ENCODE peak calls at places on chromosome 14, in nine cellular contexts. E is IMR-90; A is cardiac muscle cell; O is tibial artery; C is gastrocnemius medialis; F is fibroblast of lung; V is T-helper 17 cell; S is HCT116; D is CD8-positive, alpha-beta T cell. W is an unnamed sample. For H3K9me3, the result is how much of the 10 kb centered on the place peaks cover.

GRCh38 chr14:22978873-22979671 is 3.3 kb downstream of the AJUBA start:
- DNase-seq in A (no peak), O (no peak), V (no peak), E (no peak), F (peak), C (no peak), D (no peak), S (no peak), W (no peak)

GRCh38 chr14:24710403-24711063 is 76.5 kb upstream of the GZMB start:
- DNase-seq in E (peak), V (peak), F (peak), A (peak), C (peak), O (peak), D (peak), S (peak), W (peak)

GRCh38 chr14:53432378-53432802 is 279.3 kb upstream of the DDHD1 start:
- DNase-seq in A (peak), O (no peak), F (peak), V (no peak), C (no peak), S (peak), D (no peak), E (peak), W (peak)

GRCh38 chr14:64478634-64479250 is 13.4 kb downstream of the AKAP5 start:
- DNase-seq in E (peak), S (no peak), O (no peak), A (peak), F (peak), V (no peak), D (no peak), C (no peak), W (no peak)

GRCh38 chr14:102081231-102082080 is 5.4 kb downstream of the HSP90AA1 start:
- DNase-seq in C (no peak), O (no peak), V (no peak), D (no peak), S (no peak), F (no peak), A (no peak), E (no peak), W (no peak)

GRCh38 chr14:23605931-23606585 is 27.5 kb upstream of the JPH4 start:
- DNase-seq in V (no peak), E (peak), S (no peak), F (peak), D (no peak), C (peak), A (no peak), O (no peak), W (no peak)

GRCh38 chr14:63981569-63981968 is 128.8 kb downstream of the SYNE2 start:
- DNase-seq in E (no peak), A (no peak), D (no peak), V (no peak), S (no peak), C (no peak), F (no peak), O (no peak), W (no peak)

GRCh38 chr14:91867316-91867988 is at the start of gene TC2N:
- DNase-seq in C (no peak), V (no peak), S (no peak), E (no peak), A (no peak), O (no peak), F (no peak), D (no peak), W (no peak)

GRCh38 chr14:64755661-64756265 is 51.5 kb downstream of the PLEKHG3 start:
- DNase-seq in E (peak), F (peak), S (no peak), O (no peak), C (peak), V (peak), A (no peak), D (peak), W (no peak)

GRCh38 chr14:33943081-33943480 is 7.8 kb downstream of the EGLN3 start:
- DNase-seq in S (no peak), F (no peak), V (no peak), C (no peak), E (no peak), D (no peak), O (no peak), A (no peak), W (no peak)

GRCh38 chr14:24432259-24433131 is 2.7 kb downstream of the KHNYN start:
- DNase-seq in E (peak), V (no peak), D (no peak), S (no peak), C (no peak), O (no peak), A (no peak), F (no peak), W (no peak)

GRCh38 chr14:85532981-85533820 is 3.3 kb downstream of the FLRT2 start:
- DNase-seq in V (no peak), E (peak), C (peak), A (peak), D (no peak), O (peak), S (no peak), F (peak), W (no peak)

GRCh38 chr14:69703047-69704046 is 63.6 kb upstream of the SRSF5 start:
- DNase-seq in O (no peak), A (no peak), V (no peak), D (no peak), S (no peak), F (no peak), C (no peak), E (no peak), W (no peak)

GRCh38 chr14:72605921-72606220 is 288.0 kb downstream of the DPF3 start:
- DNase-seq in V (no peak), F (no peak), D (no peak), A (no peak), O (no peak), E (no peak), C (no peak), S (no peak), W (no peak)

GRCh38 chr14:85122690-85123089 is 407.3 kb upstream of the FLRT2 start:
- DNase-seq in F (peak), S (no peak), V (no peak), E (peak), D (no peak), O (no peak), C (no peak), A (peak), W (no peak)

GRCh38 chr14:55846852-55847471 is 267.0 kb downstream of the KTN1 start:
- DNase-seq in S (no peak), C (peak), F (peak), E (peak), O (peak), V (no peak), D (no peak), A (peak), W (no peak)

GRCh38 chr14:23114120-23114458 is 5.0 kb downstream of the CEBPE start:
- DNase-seq in O (no peak), S (no peak), E (no peak), V (no peak), C (no peak), A (no peak), D (no peak), F (no peak), W (no peak)

DNA sequence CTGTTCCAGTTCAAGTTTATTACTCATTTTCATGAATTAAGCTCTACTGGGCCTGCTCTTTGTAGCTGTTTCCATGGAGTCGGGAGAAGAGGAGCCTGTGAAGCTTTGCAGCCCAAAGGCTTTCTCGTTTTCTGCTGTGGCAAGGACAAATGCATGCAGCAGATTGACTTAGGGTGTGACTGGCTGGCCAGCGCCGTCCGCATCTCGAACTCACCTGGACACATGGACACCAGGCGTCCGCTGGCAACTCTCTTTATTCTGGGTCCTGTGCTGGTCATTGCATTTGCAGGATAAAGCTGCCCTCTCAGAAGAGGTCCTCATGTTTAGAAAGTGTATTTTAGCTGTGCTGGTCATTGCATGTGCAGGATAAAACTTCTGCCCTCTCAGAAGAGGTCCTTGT is 350.4 kb downstream of the TMEM121 start:
- DNase-seq in V (no peak), O (no peak), F (no peak), A (no peak), D (no peak), C (peak), E (no peak), S (no peak), W (no peak)
- H3K9me3 ChIP-seq in V (under half), O (under half), F (under half), A (under half), D (under half), C (under half), E (under half), S (under half), W (under half)

DNA sequence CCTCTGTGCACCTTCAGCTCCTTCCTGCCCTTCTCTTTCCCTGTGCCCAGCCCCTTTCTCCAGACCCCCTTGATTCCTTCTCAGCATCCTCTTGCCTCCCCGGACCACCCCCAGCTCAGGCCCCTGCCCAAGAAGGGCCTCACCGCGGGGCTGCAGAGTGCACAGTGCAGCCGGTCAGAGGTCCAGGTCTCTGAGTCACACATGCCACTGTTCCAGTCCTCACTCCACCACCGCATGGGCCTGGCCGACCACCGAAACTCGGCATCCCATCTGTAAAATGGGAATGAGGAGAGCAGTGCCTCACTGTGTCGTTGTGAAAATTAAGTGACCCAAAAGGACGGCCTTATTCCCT is 13.3 kb downstream of the BDKRB1 start:
- DNase-seq in O (no peak), S (no peak), D (no peak), V (no peak), F (no peak), C (no peak), A (no peak), E (no peak), W (no peak)
- H3K9me3 ChIP-seq in O (under half), S (under half), D (under half), V (under half), F (under half), C (under half), A (under half), E (under half), W (under half)

GRCh38 chr14:60509438-60510253 is 700 bp downstream of the SIX6 start:
- DNase-seq in S (no peak), E (no peak), F (peak), V (no peak), D (no peak), C (no peak), O (no peak), A (no peak), W (no peak)
- H3K9me3 ChIP-seq in S (under half), E (under half), F (under half), V (under half), D (under half), C (under half), O (under half), A (under half), W (under half)

GRCh38 chr14:20035938-20036337 is at the start of gene OR4K13:
- DNase-seq in S (no peak), F (no peak), V (no peak), A (no peak), O (no peak), E (no peak), D (no peak), C (no peak), W (no peak)

GRCh38 chr14:20035449-20035848 is 389 bp downstream of the OR4K13 start:
- DNase-seq in D (no peak), S (no peak), V (no peak), C (no peak), O (no peak), F (no peak), E (no peak), A (no peak), W (no peak)

GRCh38 chr14:20031058-20031457 is 4.8 kb downstream of the OR4K13 start:
- DNase-seq in A (no peak), S (no peak), E (no peak), V (no peak), C (no peak), O (no peak), D (no peak), F (no peak), W (no peak)
- H3K9me3 ChIP-seq in A (under half), S (under half), E (under half), V (under half), C (under half), O (under half), D (under half), F (under half), W (under half)

GRCh38 chr14:105538481-105539049 is 12.2 kb downstream of the TMEM121 start:
- DNase-seq in V (no peak), A (no peak), O (no peak), C (no peak), E (no peak), F (no peak), S (no peak), D (no peak), W (no peak)
- H3K9me3 ChIP-seq in V (under half), A (under half), O (under half), C (under half), E (under half), F (under half), S (under half), D (under half), W (under half)

DNA sequence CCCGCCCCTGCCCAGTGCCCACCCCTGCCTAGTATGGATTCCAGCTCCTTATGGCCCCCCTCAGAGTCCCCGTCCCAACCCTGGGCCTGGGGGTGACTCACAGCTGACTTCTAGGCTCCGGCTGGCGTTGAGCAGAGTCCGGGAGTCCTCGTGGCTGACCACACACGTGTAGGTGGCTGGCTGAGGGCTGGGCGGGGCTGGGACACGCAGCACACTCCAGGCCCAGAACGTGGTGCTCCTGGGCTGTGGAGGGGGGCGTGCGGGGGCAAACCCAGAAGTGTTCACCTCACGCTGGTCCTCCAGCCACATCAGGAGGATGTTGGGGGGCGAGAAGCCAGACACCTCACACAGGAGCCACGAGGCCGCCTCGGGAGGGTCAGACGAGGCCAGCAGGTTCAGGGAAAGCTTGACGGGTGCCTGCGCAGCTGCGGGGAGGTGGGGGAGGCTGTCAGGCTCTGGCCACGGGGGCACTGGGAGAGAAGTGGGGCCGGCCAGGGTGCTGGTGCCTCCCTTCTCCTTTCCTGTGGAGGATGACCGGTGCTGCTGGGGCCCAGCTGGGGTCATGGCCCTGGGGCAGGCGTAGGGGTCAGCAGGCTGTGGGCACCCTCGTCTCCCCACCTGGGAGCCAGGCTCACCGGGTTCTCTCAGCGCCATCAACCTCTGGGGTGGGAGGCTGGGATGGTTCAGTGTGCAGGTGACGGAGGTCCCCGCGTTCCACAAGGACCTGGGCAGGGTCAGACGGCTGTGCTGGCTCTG is 314.1 kb downstream of the TMEM121 start:
- DNase-seq in S (no peak), D (no peak), A (no peak), V (no peak), E (no peak), C (no peak), O (peak), F (no peak), W (no peak)
- H3K9me3 ChIP-seq in S (under half), D (under half), A (under half), V (under half), E (half or more), C (under half), O (under half), F (under half), W (under half)

GRCh38 chr14:97692084-97692483 is 894.9 kb downstream of the VRK1 start:
- DNase-seq in V (no peak), F (no peak), D (no peak), C (no peak), A (no peak), S (no peak), O (no peak), E (no peak), W (no peak)
- H3K9me3 ChIP-seq in V (under half), F (under half), D (under half), C (under half), A (under half), S (under half), O (under half), E (under half), W (under half)

DNA sequence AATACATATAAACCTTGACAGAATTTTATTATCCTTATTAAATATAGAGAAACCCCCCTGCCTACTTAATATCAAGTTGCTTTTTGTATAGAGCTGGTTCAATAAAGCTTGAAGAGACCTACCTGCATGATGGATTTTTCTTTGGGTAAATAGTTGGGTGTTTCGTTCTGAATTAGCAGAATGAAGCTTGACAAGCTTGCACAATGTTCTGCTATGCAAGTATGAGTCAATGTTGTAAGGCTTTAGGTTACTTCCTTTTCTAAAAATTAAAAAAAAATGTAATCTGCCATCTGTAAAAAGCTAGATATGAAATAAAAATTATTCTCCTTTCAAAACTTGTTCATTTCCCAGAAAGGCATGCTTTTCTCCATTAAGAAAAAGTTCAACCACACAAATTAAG is 1662.6 kb upstream of the SEL1L start:
- DNase-seq in D (no peak), S (no peak), O (no peak), C (no peak), V (no peak), E (peak), F (no peak), A (no peak), W (no peak)
- H3K9me3 ChIP-seq in D (under half), S (under half), O (under half), C (under half), V (under half), E (under half), F (under half), A (under half), W (under half)

GRCh38 chr14:90864741-90865140 is 48.5 kb upstream of the TTC7B start:
- DNase-seq in C (no peak), D (no peak), O (no peak), E (no peak), F (no peak), S (no peak), V (no peak), A (no peak), W (no peak)
- H3K9me3 ChIP-seq in C (under half), D (under half), O (under half), E (under half), F (under half), S (under half), V (under half), A (under half), W (under half)

DNA sequence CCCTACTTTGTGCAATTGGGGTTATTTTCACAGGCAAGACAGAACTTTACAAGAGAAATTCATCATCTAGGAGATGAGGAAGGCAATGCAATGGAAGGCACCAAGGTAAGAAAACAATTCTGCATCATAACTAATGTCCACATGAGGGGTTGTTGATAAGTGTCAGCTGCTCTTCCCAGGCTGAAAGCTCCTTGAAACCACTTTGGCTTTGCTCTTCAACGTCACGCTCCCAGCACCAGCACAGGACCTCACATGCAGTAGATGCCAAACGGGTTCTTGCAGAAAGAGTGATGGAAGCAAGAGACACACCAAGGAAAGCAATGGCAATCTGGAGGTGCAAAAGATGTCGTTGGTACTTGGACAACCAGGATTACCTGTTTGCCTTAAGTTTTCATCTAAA is 485.5 kb downstream of the BCL11B start:
- DNase-seq in O (no peak), F (no peak), C (no peak), E (no peak), A (no peak), S (no peak), V (no peak), D (no peak), W (no peak)
- H3K9me3 ChIP-seq in O (under half), F (under half), C (under half), E (under half), A (under half), S (under half), V (under half), D (under half), W (under half)